ENCODE peak calls at places on chromosomes 11 and 22, in ten cellular contexts. One of them, this sample, is unnamed.
A peak's percentile ranks its signal among the peaks of the same experiment; 100 is the strongest.

GRCh38 chr11:15563054-15563453 is 448.3 kb downstream of the INSC start:
- DNase-seq in nucleus accumbens: no peak
- DNase-seq in astrocyte of the cerebellum: no peak
- DNase-seq in astrocyte: no peak
- DNase-seq in T-helper 1 cell: no peak
- DNase-seq in NCI-H2171: no peak
- DNase-seq in KG1: no peak
- DNase-seq in HFF-Myc: no peak
- DNase-seq in stimulated activated CD8-positive, alpha-beta memory T cell treated with anti-CD3 and anti-CD28 coated beads, Interleukin-7, amount 100 ng/mL, for 1 hour: no peak
- DNase-seq in heart right ventricle: no peak
- DNase-seq in this sample: no peak

GRCh38 chr11:61026121-61027031 is 54.9 kb downstream of the CD6 start:
- DNase-seq in KG1: no peak
- DNase-seq in stimulated activated CD8-positive, alpha-beta memory T cell treated with anti-CD3 and anti-CD28 coated beads, Interleukin-7, amount 100 ng/mL, for 1 hour: no peak
- DNase-seq in astrocyte: no peak
- DNase-seq in T-helper 1 cell: peak; percentile 49
- DNase-seq in nucleus accumbens: no peak
- DNase-seq in NCI-H2171: no peak
- DNase-seq in heart right ventricle: no peak
- DNase-seq in astrocyte of the cerebellum: no peak
- DNase-seq in HFF-Myc: no peak
- DNase-seq in this sample: no peak

GRCh38 chr22:45007946-45008852 is 1.6 kb downstream of the PHF21B start:
- DNase-seq in astrocyte: no peak
- DNase-seq in NCI-H2171: peak; percentile 42
- DNase-seq in stimulated activated CD8-positive, alpha-beta memory T cell treated with anti-CD3 and anti-CD28 coated beads, Interleukin-7, amount 100 ng/mL, for 1 hour: no peak
- DNase-seq in HFF-Myc: no peak
- DNase-seq in KG1: no peak
- DNase-seq in nucleus accumbens: peak; percentile 33
- DNase-seq in T-helper 1 cell: no peak
- DNase-seq in astrocyte of the cerebellum: no peak
- DNase-seq in heart right ventricle: peak; percentile 8
- DNase-seq in this sample: no peak

GRCh38 chr11:2698386-2699184 is 1.2 kb downstream of the KCNQ1OT1 start:
- DNase-seq in astrocyte of the cerebellum: no peak
- DNase-seq in stimulated activated CD8-positive, alpha-beta memory T cell treated with anti-CD3 and anti-CD28 coated beads, Interleukin-7, amount 100 ng/mL, for 1 hour: no peak
- DNase-seq in HFF-Myc: no peak
- DNase-seq in astrocyte: no peak
- DNase-seq in T-helper 1 cell: no peak
- DNase-seq in heart right ventricle: no peak
- DNase-seq in nucleus accumbens: no peak
- DNase-seq in KG1: no peak
- DNase-seq in NCI-H2171: no peak
- DNase-seq in this sample: no peak

GRCh38 chr11:76073716-76074115 is 132.6 kb downstream of the WNT11 start:
- DNase-seq in heart right ventricle: no peak
- DNase-seq in KG1: no peak
- DNase-seq in nucleus accumbens: no peak
- DNase-seq in T-helper 1 cell: no peak
- DNase-seq in astrocyte of the cerebellum: no peak
- DNase-seq in HFF-Myc: peak; percentile 61
- DNase-seq in stimulated activated CD8-positive, alpha-beta memory T cell treated with anti-CD3 and anti-CD28 coated beads, Interleukin-7, amount 100 ng/mL, for 1 hour: no peak
- DNase-seq in astrocyte: peak; percentile 41
- DNase-seq in NCI-H2171: no peak
- DNase-seq in this sample: peak; percentile 57

GRCh38 chr11:59556115-59556882 is 45.0 kb downstream of the OR4D9 start:
- DNase-seq in nucleus accumbens: peak; percentile 42
- DNase-seq in astrocyte of the cerebellum: no peak
- DNase-seq in heart right ventricle: peak; percentile 54
- DNase-seq in astrocyte: peak; percentile 82
- DNase-seq in KG1: peak; percentile 74
- DNase-seq in stimulated activated CD8-positive, alpha-beta memory T cell treated with anti-CD3 and anti-CD28 coated beads, Interleukin-7, amount 100 ng/mL, for 1 hour: no peak
- DNase-seq in HFF-Myc: peak; percentile 88
- DNase-seq in T-helper 1 cell: peak; percentile 21
- DNase-seq in NCI-H2171: peak; percentile 48
- DNase-seq in this sample: peak; percentile 65

GRCh38 chr11:10108901-10109665 is 184.9 kb downstream of the SBF2 start:
- DNase-seq in KG1: no peak
- DNase-seq in astrocyte: peak; percentile 5
- DNase-seq in NCI-H2171: no peak
- DNase-seq in heart right ventricle: peak; percentile 41
- DNase-seq in stimulated activated CD8-positive, alpha-beta memory T cell treated with anti-CD3 and anti-CD28 coated beads, Interleukin-7, amount 100 ng/mL, for 1 hour: no peak
- DNase-seq in T-helper 1 cell: no peak
- DNase-seq in astrocyte of the cerebellum: peak; percentile 42
- DNase-seq in HFF-Myc: no peak
- DNase-seq in nucleus accumbens: no peak
- DNase-seq in this sample: peak; percentile 64

GRCh38 chr22:30930228-30930627 is 38.3 kb downstream of the MORC2 start:
- DNase-seq in astrocyte of the cerebellum: no peak
- DNase-seq in astrocyte: no peak
- DNase-seq in HFF-Myc: no peak
- DNase-seq in nucleus accumbens: no peak
- DNase-seq in stimulated activated CD8-positive, alpha-beta memory T cell treated with anti-CD3 and anti-CD28 coated beads, Interleukin-7, amount 100 ng/mL, for 1 hour: no peak
- DNase-seq in KG1: no peak
- DNase-seq in NCI-H2171: no peak
- DNase-seq in T-helper 1 cell: no peak
- DNase-seq in heart right ventricle: no peak
- DNase-seq in this sample: no peak

GRCh38 chr11:73308003-73308962 is at the start of gene ARHGEF17:
- DNase-seq in KG1: peak; percentile 83
- DNase-seq in T-helper 1 cell: no peak
- DNase-seq in NCI-H2171: peak; percentile 80
- DNase-seq in nucleus accumbens: peak; percentile 68
- DNase-seq in HFF-Myc: no peak
- DNase-seq in heart right ventricle: peak; percentile 87
- DNase-seq in astrocyte: peak; percentile 66
- DNase-seq in stimulated activated CD8-positive, alpha-beta memory T cell treated with anti-CD3 and anti-CD28 coated beads, Interleukin-7, amount 100 ng/mL, for 1 hour: no peak
- DNase-seq in astrocyte of the cerebellum: no peak
- DNase-seq in this sample: peak; percentile 92

GRCh38 chr11:35964846-35965245 is 21.0 kb downstream of the LDLRAD3 start:
- DNase-seq in stimulated activated CD8-positive, alpha-beta memory T cell treated with anti-CD3 and anti-CD28 coated beads, Interleukin-7, amount 100 ng/mL, for 1 hour: no peak
- DNase-seq in KG1: no peak
- DNase-seq in astrocyte of the cerebellum: no peak
- DNase-seq in T-helper 1 cell: no peak
- DNase-seq in HFF-Myc: no peak
- DNase-seq in astrocyte: no peak
- DNase-seq in nucleus accumbens: no peak
- DNase-seq in heart right ventricle: no peak
- DNase-seq in NCI-H2171: no peak
- DNase-seq in this sample: no peak

GRCh38 chr11:43806976-43807375 is 73.7 kb upstream of the ALKBH3 start:
- DNase-seq in KG1: no peak
- DNase-seq in astrocyte of the cerebellum: no peak
- DNase-seq in astrocyte: peak; percentile 44
- DNase-seq in NCI-H2171: no peak
- DNase-seq in stimulated activated CD8-positive, alpha-beta memory T cell treated with anti-CD3 and anti-CD28 coated beads, Interleukin-7, amount 100 ng/mL, for 1 hour: no peak
- DNase-seq in nucleus accumbens: no peak
- DNase-seq in T-helper 1 cell: no peak
- DNase-seq in heart right ventricle: no peak
- DNase-seq in HFF-Myc: no peak
- DNase-seq in this sample: no peak

GRCh38 chr11:65827774-65828156 is 6.0 kb upstream of the SNX32 start:
- DNase-seq in KG1: no peak
- DNase-seq in T-helper 1 cell: no peak
- DNase-seq in heart right ventricle: no peak
- DNase-seq in nucleus accumbens: no peak
- DNase-seq in astrocyte: no peak
- DNase-seq in astrocyte of the cerebellum: no peak
- DNase-seq in stimulated activated CD8-positive, alpha-beta memory T cell treated with anti-CD3 and anti-CD28 coated beads, Interleukin-7, amount 100 ng/mL, for 1 hour: no peak
- DNase-seq in HFF-Myc: no peak
- DNase-seq in NCI-H2171: no peak
- DNase-seq in this sample: no peak

GRCh38 chr22:20026996-20027601 is 6.2 kb downstream of the TANGO2 start:
- DNase-seq in stimulated activated CD8-positive, alpha-beta memory T cell treated with anti-CD3 and anti-CD28 coated beads, Interleukin-7, amount 100 ng/mL, for 1 hour: no peak
- DNase-seq in T-helper 1 cell: no peak
- DNase-seq in HFF-Myc: no peak
- DNase-seq in NCI-H2171: no peak
- DNase-seq in heart right ventricle: no peak
- DNase-seq in astrocyte: no peak
- DNase-seq in KG1: no peak
- DNase-seq in nucleus accumbens: no peak
- DNase-seq in astrocyte of the cerebellum: no peak
- DNase-seq in this sample: no peak

GRCh38 chr11:124113890-124114289 is 1.4 kb upstream of the VWA5A start:
- DNase-seq in astrocyte of the cerebellum: no peak
- DNase-seq in HFF-Myc: no peak
- DNase-seq in NCI-H2171: no peak
- DNase-seq in astrocyte: no peak
- DNase-seq in KG1: no peak
- DNase-seq in heart right ventricle: no peak
- DNase-seq in nucleus accumbens: no peak
- DNase-seq in stimulated activated CD8-positive, alpha-beta memory T cell treated with anti-CD3 and anti-CD28 coated beads, Interleukin-7, amount 100 ng/mL, for 1 hour: no peak
- DNase-seq in T-helper 1 cell: no peak
- DNase-seq in this sample: no peak

GRCh38 chr22:38570841-38571364 is 920 bp upstream of the DMC1 start:
- DNase-seq in nucleus accumbens: peak; percentile 60
- DNase-seq in heart right ventricle: peak; percentile 44
- DNase-seq in astrocyte: no peak
- DNase-seq in T-helper 1 cell: peak; percentile 20
- DNase-seq in NCI-H2171: peak; percentile 22
- DNase-seq in KG1: peak; percentile 22
- DNase-seq in HFF-Myc: no peak
- DNase-seq in stimulated activated CD8-positive, alpha-beta memory T cell treated with anti-CD3 and anti-CD28 coated beads, Interleukin-7, amount 100 ng/mL, for 1 hour: no peak
- DNase-seq in astrocyte of the cerebellum: no peak
- DNase-seq in this sample: peak; percentile 51

GRCh38 chr11:12267921-12268320 is 109.5 kb upstream of the PARVA start:
- DNase-seq in nucleus accumbens: no peak
- DNase-seq in KG1: no peak
- DNase-seq in astrocyte of the cerebellum: no peak
- DNase-seq in astrocyte: no peak
- DNase-seq in NCI-H2171: no peak
- DNase-seq in T-helper 1 cell: no peak
- DNase-seq in HFF-Myc: no peak
- DNase-seq in heart right ventricle: no peak
- DNase-seq in stimulated activated CD8-positive, alpha-beta memory T cell treated with anti-CD3 and anti-CD28 coated beads, Interleukin-7, amount 100 ng/mL, for 1 hour: no peak
- DNase-seq in this sample: no peak

GRCh38 chr22:46638601-46639431 is 18.6 kb downstream of the GRAMD4 start:
- DNase-seq in astrocyte: peak; percentile 14
- DNase-seq in stimulated activated CD8-positive, alpha-beta memory T cell treated with anti-CD3 and anti-CD28 coated beads, Interleukin-7, amount 100 ng/mL, for 1 hour: no peak
- DNase-seq in NCI-H2171: no peak
- DNase-seq in nucleus accumbens: no peak
- DNase-seq in KG1: no peak
- DNase-seq in T-helper 1 cell: no peak
- DNase-seq in HFF-Myc: no peak
- DNase-seq in astrocyte of the cerebellum: no peak
- DNase-seq in heart right ventricle: no peak
- DNase-seq in this sample: no peak

GRCh38 chr11:12897867-12898266 is 111.2 kb upstream of the RASSF10 start:
- DNase-seq in astrocyte of the cerebellum: no peak
- DNase-seq in heart right ventricle: no peak
- DNase-seq in KG1: no peak
- DNase-seq in stimulated activated CD8-positive, alpha-beta memory T cell treated with anti-CD3 and anti-CD28 coated beads, Interleukin-7, amount 100 ng/mL, for 1 hour: no peak
- DNase-seq in astrocyte: no peak
- DNase-seq in NCI-H2171: no peak
- DNase-seq in HFF-Myc: no peak
- DNase-seq in T-helper 1 cell: no peak
- DNase-seq in nucleus accumbens: no peak
- DNase-seq in this sample: no peak

GRCh38 chr11:8871283-8871775 is 39.7 kb upstream of the AKIP1 start:
- DNase-seq in nucleus accumbens: peak; percentile 29
- DNase-seq in heart right ventricle: peak; percentile 85
- DNase-seq in astrocyte: peak; percentile 91
- DNase-seq in T-helper 1 cell: no peak
- DNase-seq in astrocyte of the cerebellum: peak; percentile 90
- DNase-seq in stimulated activated CD8-positive, alpha-beta memory T cell treated with anti-CD3 and anti-CD28 coated beads, Interleukin-7, amount 100 ng/mL, for 1 hour: no peak
- DNase-seq in KG1: no peak
- DNase-seq in NCI-H2171: peak; percentile 70
- DNase-seq in HFF-Myc: peak; percentile 92
- DNase-seq in this sample: peak; percentile 90

GRCh38 chr22:41969110-41969646 is at the start of gene SEPTIN3:
- DNase-seq in NCI-H2171: no peak
- DNase-seq in nucleus accumbens: no peak
- DNase-seq in astrocyte: no peak
- DNase-seq in heart right ventricle: no peak
- DNase-seq in astrocyte of the cerebellum: no peak
- DNase-seq in T-helper 1 cell: no peak
- DNase-seq in HFF-Myc: no peak
- DNase-seq in KG1: no peak
- DNase-seq in stimulated activated CD8-positive, alpha-beta memory T cell treated with anti-CD3 and anti-CD28 coated beads, Interleukin-7, amount 100 ng/mL, for 1 hour: no peak
- DNase-seq in this sample: no peak

GRCh38 chr11:128210148-128210940 is 377.0 kb downstream of the ETS1 start:
- DNase-seq in astrocyte: peak; percentile 98
- DNase-seq in heart right ventricle: peak; percentile 20
- DNase-seq in stimulated activated CD8-positive, alpha-beta memory T cell treated with anti-CD3 and anti-CD28 coated beads, Interleukin-7, amount 100 ng/mL, for 1 hour: no peak
- DNase-seq in T-helper 1 cell: no peak
- DNase-seq in KG1: no peak
- DNase-seq in astrocyte of the cerebellum: peak; percentile 89
- DNase-seq in NCI-H2171: no peak
- DNase-seq in nucleus accumbens: no peak
- DNase-seq in HFF-Myc: peak; percentile 91
- DNase-seq in this sample: peak; percentile 75

GRCh38 chr11:11281626-11282025 is 71.4 kb downstream of the CSNK2A3 start:
- DNase-seq in nucleus accumbens: no peak
- DNase-seq in T-helper 1 cell: no peak
- DNase-seq in NCI-H2171: no peak
- DNase-seq in HFF-Myc: no peak
- DNase-seq in astrocyte: no peak
- DNase-seq in KG1: no peak
- DNase-seq in astrocyte of the cerebellum: no peak
- DNase-seq in stimulated activated CD8-positive, alpha-beta memory T cell treated with anti-CD3 and anti-CD28 coated beads, Interleukin-7, amount 100 ng/mL, for 1 hour: no peak
- DNase-seq in heart right ventricle: peak; percentile 24
- DNase-seq in this sample: no peak

GRCh38 chr22:49934891-49935557 is 16.6 kb downstream of the CRELD2 start:
- DNase-seq in heart right ventricle: peak; percentile 91
- DNase-seq in T-helper 1 cell: peak; percentile 79
- DNase-seq in HFF-Myc: no peak
- DNase-seq in astrocyte of the cerebellum: no peak
- DNase-seq in nucleus accumbens: no peak
- DNase-seq in KG1: no peak
- DNase-seq in NCI-H2171: peak; percentile 88
- DNase-seq in astrocyte: no peak
- DNase-seq in stimulated activated CD8-positive, alpha-beta memory T cell treated with anti-CD3 and anti-CD28 coated beads, Interleukin-7, amount 100 ng/mL, for 1 hour: peak; percentile 71
- DNase-seq in this sample: peak; percentile 89

GRCh38 chr11:118886681-118887111 is 3.0 kb downstream of the CXCR5 start:
- DNase-seq in heart right ventricle: no peak
- DNase-seq in HFF-Myc: no peak
- DNase-seq in T-helper 1 cell: no peak
- DNase-seq in astrocyte of the cerebellum: no peak
- DNase-seq in NCI-H2171: no peak
- DNase-seq in nucleus accumbens: no peak
- DNase-seq in astrocyte: no peak
- DNase-seq in stimulated activated CD8-positive, alpha-beta memory T cell treated with anti-CD3 and anti-CD28 coated beads, Interleukin-7, amount 100 ng/mL, for 1 hour: no peak
- DNase-seq in KG1: no peak
- DNase-seq in this sample: no peak

GRCh38 chr11:3122775-3123201 is 42.3 kb downstream of the OSBPL5 start:
- DNase-seq in HFF-Myc: no peak
- DNase-seq in stimulated activated CD8-positive, alpha-beta memory T cell treated with anti-CD3 and anti-CD28 coated beads, Interleukin-7, amount 100 ng/mL, for 1 hour: no peak
- DNase-seq in NCI-H2171: no peak
- DNase-seq in astrocyte: no peak
- DNase-seq in KG1: no peak
- DNase-seq in heart right ventricle: no peak
- DNase-seq in T-helper 1 cell: no peak
- DNase-seq in nucleus accumbens: no peak
- DNase-seq in astrocyte of the cerebellum: no peak
- DNase-seq in this sample: no peak

GRCh38 chr11:85029964-85030363 is 597.2 kb downstream of the DLG2 start:
- DNase-seq in heart right ventricle: no peak
- DNase-seq in astrocyte: peak; percentile 14
- DNase-seq in nucleus accumbens: no peak
- DNase-seq in T-helper 1 cell: no peak
- DNase-seq in HFF-Myc: no peak
- DNase-seq in stimulated activated CD8-positive, alpha-beta memory T cell treated with anti-CD3 and anti-CD28 coated beads, Interleukin-7, amount 100 ng/mL, for 1 hour: no peak
- DNase-seq in KG1: no peak
- DNase-seq in NCI-H2171: no peak
- DNase-seq in astrocyte of the cerebellum: no peak
- DNase-seq in this sample: peak; percentile 2

GRCh38 chr11:76329983-76330382 is 50.9 kb downstream of the THAP12 start:
- DNase-seq in heart right ventricle: no peak
- DNase-seq in NCI-H2171: no peak
- DNase-seq in astrocyte: no peak
- DNase-seq in T-helper 1 cell: no peak
- DNase-seq in HFF-Myc: no peak
- DNase-seq in astrocyte of the cerebellum: no peak
- DNase-seq in KG1: no peak
- DNase-seq in stimulated activated CD8-positive, alpha-beta memory T cell treated with anti-CD3 and anti-CD28 coated beads, Interleukin-7, amount 100 ng/mL, for 1 hour: no peak
- DNase-seq in nucleus accumbens: no peak
- DNase-seq in this sample: no peak

This sample was measured in GM03348.